ENCODE peak calls at places on chromosomes 12 and 14, in six cellular contexts. L is GM23338, A is dorsolateral prefrontal cortex, Y is endothelial cell of umbilical vein, B is body of pancreas, F is uterus. N is an unnamed sample.

GRCh38 chr12:89135976-89136634 is 216.2 kb downstream of the DUSP6 start:
- DNase-seq in L (no peak), A (no peak), Y (no peak), B (no peak), F (no peak), N (no peak)

GRCh38 chr14:85060116-85060515 is 469.8 kb upstream of the FLRT2 start:
- DNase-seq in L (no peak), A (no peak), Y (no peak), B (no peak), F (no peak), N (no peak)

GRCh38 chr12:29398495-29398894 is 17.5 kb upstream of the ERGIC2 start:
- DNase-seq in L (no peak), A (no peak), Y (no peak), B (no peak), F (no peak), N (no peak)

GRCh38 chr14:57755018-57755521 is 110.8 kb downstream of the SLC35F4 start:
- DNase-seq in L (peak; percentile 17), A (no peak), Y (no peak), B (no peak), F (no peak), N (no peak)

GRCh38 chr12:55726911-55727310 is 1.9 kb downstream of the CD63 start:
- DNase-seq in L (no peak), A (no peak), Y (no peak), B (no peak), F (no peak), N (no peak)

GRCh38 chr14:76806446-76806845 is 6.2 kb downstream of the ANGEL1 start:
- DNase-seq in L (no peak), A (no peak), Y (no peak), B (no peak), F (no peak), N (no peak)

GRCh38 chr14:101464310-101464983 is 96.8 kb upstream of the DIO3 start:
- DNase-seq in L (no peak), A (no peak), Y (no peak), B (no peak), F (no peak), N (no peak)

GRCh38 chr12:130714591-130715149 is 1.4 kb downstream of the RIMBP2 start:
- DNase-seq in L (no peak), A (no peak), Y (no peak), B (no peak), F (peak; percentile 52), N (no peak)

GRCh38 chr14:59438148-59438766 is 26.9 kb downstream of the GPR135 start:
- DNase-seq in L (no peak), A (no peak), Y (peak; percentile 75), B (no peak), F (no peak), N (no peak)

GRCh38 chr12:114306646-114307045 is 99.3 kb downstream of the TBX5 start:
- DNase-seq in L (no peak), A (no peak), Y (no peak), B (no peak), F (no peak), N (no peak)

GRCh38 chr12:52601671-52602070 is 408 bp upstream of the KRT72 start:
- DNase-seq in L (no peak), A (no peak), Y (no peak), B (no peak), F (no peak), N (no peak)

GRCh38 chr12:3752741-3753486 is at the start of gene CRACR2A:
- DNase-seq in L (peak; percentile 91), A (no peak), Y (peak; percentile 75), B (peak; percentile 65), F (peak; percentile 71), N (no peak)

GRCh38 chr14:53432378-53432802 is 279.3 kb upstream of the DDHD1 start:
- DNase-seq in L (peak; percentile 84), A (no peak), Y (peak; percentile 70), B (no peak), F (no peak), N (no peak)

GRCh38 chr12:127729381-127729780 is 537.6 kb upstream of the TMEM132C start:
- DNase-seq in L (no peak), A (no peak), Y (no peak), B (no peak), F (no peak), N (no peak)

GRCh38 chr14:33567736-33568124 is 383.1 kb downstream of the EGLN3 start:
- DNase-seq in L (no peak), A (no peak), Y (peak; percentile 87), B (no peak), F (no peak), N (no peak)

GRCh38 chr12:52232233-52232915 is 669 bp upstream of the KRT7 start:
- DNase-seq in L (peak; percentile 57), A (no peak), Y (peak; percentile 10), B (no peak), F (no peak), N (no peak)

GRCh38 chr14:26281280-26281998 is 316.4 kb downstream of the NOVA1 start:
- DNase-seq in L (peak; percentile 75), A (no peak), Y (no peak), B (no peak), F (no peak), N (no peak)

GRCh38 chr14:31307198-31307597 is 99.6 kb upstream of the HECTD1 start:
- DNase-seq in L (no peak), A (no peak), Y (no peak), B (no peak), F (no peak), N (no peak)

GRCh38 chr12:121537814-121538698 is 42.8 kb downstream of the KDM2B start:
- DNase-seq in L (no peak), A (no peak), Y (peak; percentile 12), B (no peak), F (no peak), N (no peak)

GRCh38 chr12:122732170-122732569 is 1.5 kb upstream of the HCAR1 start:
- DNase-seq in L (no peak), A (no peak), Y (no peak), B (no peak), F (no peak), N (peak; percentile 17)

GRCh38 chr14:28375295-28375694 is 391.3 kb upstream of the FOXG1 start:
- DNase-seq in L (peak; percentile 76), A (no peak), Y (peak; percentile 19), B (no peak), F (no peak), N (no peak)

GRCh38 chr12:57485695-57486094 is 2.2 kb upstream of the MARS1 start:
- DNase-seq in L (no peak), A (no peak), Y (no peak), B (no peak), F (no peak), N (no peak)

GRCh38 chr12:110774824-110775223 is 32.1 kb upstream of the PPP1CC start:
- DNase-seq in L (no peak), A (no peak), Y (no peak), B (no peak), F (no peak), N (no peak)

GRCh38 chr12:16112626-16113560 is 164.6 kb downstream of the SLC15A5 start:
- DNase-seq in L (peak; percentile 74), A (no peak), Y (no peak), B (no peak), F (no peak), N (no peak)

GRCh38 chr14:39558525-39558924 is 126.3 kb upstream of the FBXO33 start:
- DNase-seq in L (no peak), A (no peak), Y (no peak), B (no peak), F (no peak), N (no peak)

GRCh38 chr14:30389901-30390394 is 169.0 kb upstream of the G2E3 start:
- DNase-seq in L (peak; percentile 4), A (no peak), Y (no peak), B (no peak), F (no peak), N (no peak)

GRCh38 chr14:52640137-52640536 is 55.2 kb downstream of the ERO1A start:
- DNase-seq in L (no peak), A (no peak), Y (no peak), B (no peak), F (no peak), N (no peak)

GRCh38 chr12:46572644-46573630 is 200.4 kb upstream of the SLC38A2 start:
- DNase-seq in L (no peak), A (no peak), Y (no peak), B (no peak), F (no peak), N (no peak)

GRCh38 chr14:95614335-95614734 is 71.9 kb upstream of the TCL1B start:
- DNase-seq in L (no peak), A (no peak), Y (no peak), B (peak; percentile 11), F (no peak), N (no peak)

GRCh38 chr12:76586764-76587395 is 27.3 kb upstream of the OSBPL8 start:
- DNase-seq in L (peak; percentile 73), A (no peak), Y (peak; percentile 49), B (peak; percentile 50), F (no peak), N (no peak)

GRCh38 chr12:92149563-92149962 is 3.9 kb upstream of the BTG1 start:
- DNase-seq in L (no peak), A (no peak), Y (no peak), B (no peak), F (no peak), N (no peak)

GRCh38 chr14:22333408-22334274 is 255.4 kb downstream of the DAD1 start:
- DNase-seq in L (peak; percentile 34), A (no peak), Y (peak; percentile 52), B (peak; percentile 54), F (no peak), N (no peak)

GRCh38 chr14:78399316-78399889 is 229.2 kb downstream of the NRXN3 start:
- DNase-seq in L (peak; percentile 76), A (no peak), Y (no peak), B (no peak), F (no peak), N (no peak)

GRCh38 chr12:64781374-64782029 is 22.3 kb upstream of the GNS start:
- DNase-seq in L (peak; percentile 53), A (no peak), Y (peak; percentile 36), B (peak; percentile 69), F (no peak), N (no peak)
- H3K27ac ChIP-seq in L (no peak overlapping the region), A (no peak overlapping the region), Y (peak overlapping the region; percentile 34), B (peak overlapping the region; percentile 95), F (no peak overlapping the region), N (no peak overlapping the region)

GRCh38 chr12:27279836-27280235 is 35.8 kb downstream of the STK38L start:
- DNase-seq in L (no peak), A (no peak), Y (no peak), B (no peak), F (no peak), N (no peak)
- H3K27ac ChIP-seq in L (no peak overlapping the region), A (no peak overlapping the region), Y (no peak overlapping the region), B (peak overlapping the region; percentile 37), F (peak overlapping the region; percentile 9), N (peak overlapping the region; percentile 78)

GRCh38 chr12:93167841-93168492 is 209.8 kb upstream of the NUDT4 start:
- DNase-seq in L (peak; percentile 78), A (no peak), Y (peak; percentile 40), B (peak; percentile 19), F (no peak), N (no peak)
- H3K27ac ChIP-seq in L (no peak overlapping the region), A (no peak overlapping the region), Y (no peak overlapping the region), B (peak overlapping the region; percentile 46), F (no peak overlapping the region), N (no peak overlapping the region)

DNA sequence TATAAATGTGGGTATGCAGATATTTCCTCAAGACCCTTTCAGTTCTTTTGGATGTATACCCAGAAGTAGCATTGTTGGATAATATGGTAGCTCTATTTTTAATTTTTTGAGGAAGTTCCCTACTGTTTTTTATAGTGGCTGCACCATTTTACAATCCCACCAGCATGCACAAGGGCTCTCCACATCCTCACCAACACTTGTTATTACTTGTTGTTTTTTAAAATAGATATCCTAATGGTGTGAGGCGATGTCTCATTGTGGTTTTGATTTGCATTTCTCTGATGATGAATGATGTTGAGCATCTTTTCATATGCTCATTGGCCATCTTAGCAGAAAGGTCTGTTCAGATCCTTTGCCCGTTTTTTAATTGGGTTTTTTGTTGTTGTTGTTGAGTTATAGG is 47.1 kb downstream of the DIP2B start:
- DNase-seq in L (no peak), A (no peak), Y (no peak), B (no peak), F (no peak), N (no peak)
- H3K27ac ChIP-seq in L (no peak overlapping the region), A (no peak overlapping the region), Y (no peak overlapping the region), B (no peak overlapping the region), F (no peak overlapping the region), N (no peak overlapping the region)